ENCODE peak calls at places on chromosomes 16 and 17, in nine cellular contexts. W is adrenal gland, K is testis, Y is prostate gland, E is HFF-Myc, O is body of pancreas, Q is activated B cell treated with CpG ODN at 0.5 μM for 24 hours, T is H1, P is AG09319. J is an unnamed sample.

GRCh38 chr17:5757306-5757907 is 173.1 kb upstream of the NLRP1 start:
- DNase-seq in W (peak; percentile 29), K (peak; percentile 30), Y (peak; percentile 8), E (no peak), O (no peak), Q (no peak), T (no peak), P (no peak), J (no peak)

GRCh38 chr17:41957058-41957868 is 9.3 kb upstream of the CNP start:
- DNase-seq in W (no peak), K (no peak), Y (no peak), E (no peak), O (peak; percentile 43), Q (no peak), T (no peak), P (no peak), J (no peak)

GRCh38 chr16:88772871-88773811 is 11.9 kb downstream of the PIEZO1 start:
- DNase-seq in W (no peak), K (peak; percentile 78), Y (no peak), E (peak; percentile 86), O (peak; percentile 79), Q (no peak), T (no peak), P (peak; percentile 67), J (peak; percentile 62)

GRCh38 chr16:57480754-57481230 is 5.5 kb downstream of the DOK4 start:
- DNase-seq in W (no peak), K (no peak), Y (no peak), E (no peak), O (no peak), Q (no peak), T (no peak), P (no peak), J (no peak)

GRCh38 chr16:700684-701584 is 4.7 kb downstream of the FBXL16 start:
- DNase-seq in W (no peak), K (no peak), Y (no peak), E (no peak), O (no peak), Q (no peak), T (no peak), P (no peak), J (no peak)

GRCh38 chr16:70402916-70403659 is 35.8 kb downstream of the ST3GAL2 start:
- DNase-seq in W (no peak), K (no peak), Y (no peak), E (no peak), O (no peak), Q (no peak), T (no peak), P (no peak), J (no peak)

GRCh38 chr17:5049314-5049819 is 14.1 kb upstream of the SLC52A1 start:
- DNase-seq in W (no peak), K (no peak), Y (no peak), E (no peak), O (peak; percentile 32), Q (no peak), T (no peak), P (no peak), J (no peak)

GRCh38 chr17:27554152-27554551 is 76.8 kb upstream of the LGALS9 start:
- DNase-seq in W (no peak), K (no peak), Y (no peak), E (no peak), O (no peak), Q (no peak), T (no peak), P (no peak), J (no peak)

GRCh38 chr17:50421308-50422031 is 4.5 kb upstream of the ACSF2 start:
- DNase-seq in W (no peak), K (no peak), Y (no peak), E (no peak), O (peak; percentile 30), Q (no peak), T (no peak), P (no peak), J (no peak)

GRCh38 chr16:23348579-23349469 is 46.7 kb downstream of the SCNN1B start:
- DNase-seq in W (no peak), K (no peak), Y (no peak), E (no peak), O (no peak), Q (no peak), T (peak; percentile 59), P (no peak), J (no peak)

GRCh38 chr16:31093132-31093703 is 1.4 kb downstream of the VKORC1 start:
- DNase-seq in W (peak; percentile 26), K (no peak), Y (no peak), E (no peak), O (no peak), Q (no peak), T (no peak), P (no peak), J (no peak)

GRCh38 chr17:41118721-41119120 is 548 bp upstream of the KRTAP4-11 start:
- DNase-seq in W (no peak), K (no peak), Y (no peak), E (peak; percentile 51), O (no peak), Q (no peak), T (no peak), P (no peak), J (no peak)

GRCh38 chr16:8962393-8963009 is 1.2 kb downstream of the USP7 start:
- DNase-seq in W (no peak), K (peak; percentile 23), Y (no peak), E (no peak), O (peak; percentile 25), Q (peak; percentile 55), T (no peak), P (no peak), J (no peak)
- TF ChIP-seq CTCF in W (no peak), K (no peak), Y (no peak), E (no peak), O (no peak), Q (no peak), T (no peak), P (no peak), J (no peak)

GRCh38 chr16:71882505-71883192 is 1.3 kb downstream of the ZNF821 start:
- DNase-seq in W (peak; percentile 74), K (peak; percentile 87), Y (peak; percentile 71), E (peak; percentile 61), O (peak; percentile 77), Q (peak; percentile 26), T (no peak), P (no peak), J (peak; percentile 69)

GRCh38 chr16:71880176-71880575 is 3.8 kb downstream of the ZNF821 start:
- DNase-seq in W (no peak), K (no peak), Y (no peak), E (no peak), O (no peak), Q (no peak), T (no peak), P (no peak), J (no peak)

GRCh38 chr16:71883193-71883848 is 661 bp downstream of the ZNF821 start:
- DNase-seq in W (peak; percentile 56), K (peak; percentile 54), Y (peak; percentile 29), E (no peak), O (peak; percentile 31), Q (peak; percentile 68), T (no peak), P (no peak), J (no peak)

GRCh38 chr16:71885261-71885650 is 1.3 kb upstream of the ZNF821 start:
- DNase-seq in W (no peak), K (no peak), Y (no peak), E (no peak), O (no peak), Q (no peak), T (no peak), P (no peak), J (no peak)

GRCh38 chr16:71883849-71884638 is at the start of gene ZNF821:
- DNase-seq in W (peak; percentile 81), K (peak; percentile 89), Y (peak; percentile 79), E (peak; percentile 19), O (peak; percentile 78), Q (peak; percentile 81), T (peak; percentile 73), P (no peak), J (peak; percentile 28)
- TF ChIP-seq CTCF in W (peak; percentile 44), K (peak; percentile 34), Y (peak; percentile 11), E (no peak), O (peak; percentile 26), Q (no peak), T (peak; percentile 29), P (peak; percentile 31), J (peak; percentile 51)

GRCh38 chr17:57735707-57736106 is 9.4 kb downstream of the CCDC182 start:
- DNase-seq in W (no peak), K (peak; percentile 34), Y (no peak), E (no peak), O (no peak), Q (no peak), T (no peak), P (no peak), J (no peak)
- TF ChIP-seq CTCF in W (peak; percentile 35), K (no peak), Y (no peak), E (peak; percentile 20), O (no peak), Q (no peak), T (peak; percentile 79), P (no peak), J (no peak)

GRCh38 chr16:68311316-68311620 is 449 bp downstream of the PRMT7 start:
- DNase-seq in W (no peak), K (no peak), Y (no peak), E (no peak), O (no peak), Q (no peak), T (no peak), P (no peak), J (no peak)

GRCh38 chr16:68313116-68313515 is 2.3 kb downstream of the PRMT7 start:
- DNase-seq in W (no peak), K (no peak), Y (no peak), E (no peak), O (no peak), Q (no peak), T (no peak), P (no peak), J (no peak)

GRCh38 chr16:68309798-68310197 is 948 bp downstream of the SLC7A6OS start:
- DNase-seq in W (no peak), K (no peak), Y (no peak), E (no peak), O (no peak), Q (no peak), T (no peak), P (no peak), J (no peak)

GRCh38 chr16:68306633-68307032 is 4.1 kb downstream of the SLC7A6OS start:
- DNase-seq in W (no peak), K (no peak), Y (no peak), E (no peak), O (no peak), Q (no peak), T (no peak), P (no peak), J (no peak)

DNA sequence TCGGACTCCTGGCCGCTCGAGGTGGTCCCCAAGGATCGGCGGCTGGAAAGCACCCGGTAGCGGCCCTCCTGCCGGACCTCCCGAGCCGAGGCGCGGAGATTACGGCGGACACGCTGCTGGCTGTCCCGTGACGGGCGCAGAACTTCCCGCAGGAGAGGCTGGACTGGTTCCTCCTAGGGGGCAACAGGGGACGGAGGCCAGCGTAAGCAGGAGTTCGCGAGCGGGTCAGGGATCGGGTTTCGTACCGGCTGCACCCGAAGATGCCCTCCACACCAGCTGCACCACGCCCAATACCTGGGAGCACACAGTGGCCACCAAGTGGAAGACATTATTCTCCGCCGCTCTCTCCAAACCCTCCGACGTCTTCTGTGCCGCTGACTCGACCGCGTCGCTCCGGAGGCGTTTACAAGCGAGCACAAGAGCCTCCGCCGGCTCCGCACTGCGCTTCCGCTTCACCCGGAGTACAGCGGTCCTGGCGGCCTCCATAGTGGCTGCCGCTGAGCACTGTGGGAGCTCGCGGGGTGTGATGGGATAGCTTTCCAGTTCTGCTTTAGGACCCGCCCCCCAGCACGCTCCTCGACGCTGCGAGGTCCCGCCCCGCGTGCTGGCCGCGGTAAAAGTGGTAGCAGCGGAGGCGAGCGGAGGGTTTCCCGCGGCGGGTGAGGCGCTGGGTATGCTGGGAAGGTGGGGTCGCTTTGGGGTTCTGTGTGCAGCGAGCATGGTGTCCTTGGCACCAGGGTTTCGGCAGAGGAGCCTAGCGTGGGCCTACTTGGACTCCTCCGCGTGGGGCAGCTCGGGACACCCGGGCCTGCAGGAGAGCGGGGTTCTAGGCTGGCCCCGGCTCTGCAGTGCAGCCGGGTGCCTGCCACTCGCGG is at the start of the genes PRMT7 and SLC7A6OS:
- DNase-seq in W (peak; percentile 88), K (peak; percentile 97), Y (peak; percentile 91), E (peak; percentile 71), O (peak; percentile 93), Q (peak; percentile 87), T (peak; percentile 67), P (peak; percentile 59), J (peak; percentile 64)
- TF ChIP-seq CTCF in W (peak; percentile 20), K (peak; percentile 35), Y (no peak), E (no peak), O (no peak), Q (no peak), T (peak; percentile 14), P (peak; percentile 15), J (no peak)